ENCODE peak calls at places on chromosomes 6 and 20, in eight cellular contexts. V is transverse colon, K is stomach, X is GM23338, D is spleen, B is sigmoid colon, U is prostate gland, P is K562. G is an unnamed sample.

GRCh38 chr20:17044920-17045319 is 181.9 kb upstream of the PCSK2 start:
- DNase-seq in B (no peak), U (no peak), P (no peak), D (no peak), V (no peak), K (no peak), X (no peak), G (no peak)

GRCh38 chr6:125102411-125102810 is 51.2 kb upstream of the TPD52L1 start:
- DNase-seq in P (no peak), V (no peak), X (no peak), U (no peak), D (no peak), K (no peak), B (no peak), G (no peak)

GRCh38 chr6:123715243-123715863 is 78.6 kb upstream of the TRDN start:
- DNase-seq in P (peak; percentile 31), V (no peak), X (peak; percentile 67), B (no peak), K (no peak), D (no peak), U (peak; percentile 6), G (peak; percentile 18)

GRCh38 chr6:54646551-54647300 is 199.8 kb upstream of the FAM83B start:
- DNase-seq in K (no peak), X (no peak), B (no peak), D (no peak), P (no peak), U (no peak), V (no peak), G (no peak)

GRCh38 chr6:12294851-12295536 is 4.8 kb downstream of the EDN1 start:
- DNase-seq in K (no peak), X (no peak), B (no peak), D (no peak), P (no peak), V (no peak), U (no peak), G (no peak)

GRCh38 chr20:38433304-38433972 is 1.7 kb downstream of the SNHG17 start:
- DNase-seq in U (no peak), B (no peak), D (no peak), K (no peak), P (no peak), V (no peak), X (no peak), G (no peak)

GRCh38 chr20:13041574-13042457 is 33.0 kb downstream of the SPTLC3 start:
- DNase-seq in V (no peak), D (no peak), B (no peak), U (no peak), K (no peak), X (no peak), P (no peak), G (peak; percentile 51)

GRCh38 chr20:2254333-2254732 is 41.5 kb upstream of the TGM3 start:
- DNase-seq in D (no peak), X (no peak), K (no peak), V (no peak), P (no peak), U (no peak), B (no peak), G (no peak)

GRCh38 chr20:6212903-6213302 is 90.1 kb upstream of the FERMT1 start:
- DNase-seq in X (no peak), K (no peak), B (no peak), V (no peak), D (no peak), P (peak; percentile 52), U (no peak), G (no peak)

GRCh38 chr20:49344140-49344539 is 66.3 kb upstream of the ZNFX1 start:
- DNase-seq in X (no peak), P (no peak), B (no peak), D (no peak), K (no peak), V (no peak), U (no peak), G (no peak)

GRCh38 chr6:142569676-142570075 is 267.9 kb downstream of the ADGRG6 start:
- DNase-seq in D (no peak), P (no peak), X (peak; percentile 51), V (no peak), U (no peak), K (no peak), B (no peak), G (no peak)

GRCh38 chr20:11207749-11208502 is 534.1 kb upstream of the JAG1 start:
- DNase-seq in X (no peak), B (no peak), P (no peak), K (peak; percentile 67), D (no peak), U (no peak), V (no peak), G (peak; percentile 53)

GRCh38 chr20:44475694-44476560 is at the start of gene TTPAL:
- DNase-seq in X (peak; percentile 97), V (peak; percentile 94), P (peak; percentile 94), D (peak; percentile 98), U (peak; percentile 87), K (peak; percentile 93), B (peak; percentile 95), G (no peak)

GRCh38 chr6:139250296-139251274 is 41.2 kb downstream of the TXLNB start:
- DNase-seq in B (no peak), V (peak; percentile 64), X (peak; percentile 85), U (no peak), D (peak; percentile 85), K (peak; percentile 54), P (peak; percentile 61), G (no peak)

GRCh38 chr6:57252975-57253374 is 30.9 kb upstream of the RAB23 start:
- DNase-seq in K (no peak), V (no peak), D (no peak), P (no peak), U (no peak), X (no peak), B (no peak), G (no peak)
- TF ChIP-seq POLR2AphosphoS5 in K (no peak), V (peak; percentile 48), D (no peak), P (no peak), U (peak; percentile 32), X (no peak), B (peak; percentile 80), G (no peak)

DNA sequence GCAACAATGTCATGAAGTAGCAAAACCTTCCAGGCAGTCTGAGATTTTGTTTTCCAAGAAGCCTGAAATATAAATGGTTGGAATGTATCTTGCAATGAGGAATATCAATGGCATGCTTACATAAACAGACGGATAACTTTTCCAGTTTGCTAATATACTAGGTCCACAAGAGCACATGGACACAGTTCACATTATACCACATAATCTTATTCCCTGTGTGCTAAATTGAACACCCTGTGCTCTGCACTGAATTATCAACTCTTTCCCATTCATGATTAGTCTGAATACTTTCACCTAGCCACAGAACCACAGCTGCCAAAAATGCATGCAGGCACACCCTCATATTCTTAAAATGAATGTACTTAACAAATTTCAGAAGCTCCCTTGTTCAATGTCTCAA is 274.3 kb downstream of the COL12A1 start:
- DNase-seq in V (no peak), K (no peak), P (no peak), X (no peak), D (no peak), B (no peak), U (no peak), G (no peak)
- TF ChIP-seq POLR2AphosphoS5 in V (no peak), K (no peak), P (no peak), X (no peak), D (no peak), B (no peak), U (no peak), G (no peak)

GRCh38 chr6:4971851-4972250 is 32.0 kb downstream of the RPP40 start:
- DNase-seq in U (no peak), X (no peak), D (no peak), K (no peak), B (no peak), V (no peak), P (no peak), G (no peak)
- TF ChIP-seq POLR2AphosphoS5 in U (no peak), X (no peak), D (no peak), K (no peak), B (no peak), V (no peak), P (no peak), G (no peak)

GRCh38 chr6:128519132-128519930 is 1.1 kb downstream of the PTPRK start:
- DNase-seq in X (peak; percentile 79), U (peak; percentile 68), P (no peak), V (peak; percentile 50), D (peak; percentile 70), K (peak; percentile 58), B (peak; percentile 80), G (no peak)
- TF ChIP-seq POLR2AphosphoS5 in X (no peak), U (peak; percentile 26), P (no peak), V (no peak), D (no peak), K (no peak), B (peak; percentile 33), G (no peak)

GRCh38 chr20:653110-653589 is at the start of gene SRXN1:
- DNase-seq in V (peak; percentile 93), B (peak; percentile 94), U (peak; percentile 85), P (peak; percentile 95), K (peak; percentile 94), X (peak; percentile 93), D (peak; percentile 97), G (no peak)
- TF ChIP-seq POLR2AphosphoS5 in V (peak; percentile 48), B (peak; percentile 72), U (peak; percentile 8), P (peak; percentile 11), K (peak; percentile 8), X (no peak), D (peak; percentile 45), G (no peak)

GRCh38 chr6:110355031-110355430 is 3.1 kb downstream of the METTL24 start:
- DNase-seq in K (no peak), U (no peak), P (no peak), V (no peak), B (no peak), X (peak; percentile 65), D (no peak), G (no peak)

GRCh38 chr6:110348956-110349565 is 9.1 kb downstream of the METTL24 start:
- DNase-seq in X (no peak), K (no peak), U (no peak), B (no peak), V (no peak), D (no peak), P (no peak), G (no peak)

GRCh38 chr6:110352603-110353303 is 5.4 kb downstream of the METTL24 start:
- DNase-seq in B (no peak), U (no peak), V (no peak), X (no peak), P (no peak), K (no peak), D (no peak), G (no peak)

GRCh38 chr6:110353420-110353819 is 4.7 kb downstream of the METTL24 start:
- DNase-seq in D (no peak), K (no peak), X (no peak), V (no peak), U (no peak), B (no peak), P (no peak), G (no peak)

GRCh38 chr6:110351546-110351945 is 6.6 kb downstream of the METTL24 start:
- DNase-seq in X (peak; percentile 44), K (no peak), D (no peak), U (no peak), B (no peak), V (no peak), P (no peak), G (no peak)
- TF ChIP-seq POLR2AphosphoS5 in X (no peak), K (no peak), D (no peak), U (no peak), B (no peak), V (no peak), P (no peak), G (no peak)